ENCODE peak calls at places on chromosomes 13 and 19, in six cellular contexts. W is H1, H is HCT116, O is K562, Q is HepG2, I is GM12878. N is an unnamed sample.

GRCh38 chr19:4977299-4978174 is 8.6 kb downstream of the KDM4B start:
- DNase-seq in O (no peak), W (no peak), H (no peak), I (no peak), Q (no peak), N (peak)

GRCh38 chr19:39296055-39296645 is at the start of gene IFNL1:
- DNase-seq in H (no peak), W (no peak), Q (no peak), I (no peak), O (no peak), N (no peak)

GRCh38 chr19:17576758-17577532 is 21.5 kb downstream of the COLGALT1 start:
- DNase-seq in W (peak), O (peak), H (peak), I (no peak), Q (no peak), N (peak)

GRCh38 chr19:16594131-16594586 is 21.9 kb upstream of the SLC35E1 start:
- DNase-seq in I (no peak), H (no peak), W (no peak), O (no peak), Q (no peak), N (no peak)

GRCh38 chr19:46412983-46413261 is 442 bp downstream of the CCDC8 start:
- DNase-seq in W (no peak), O (peak), Q (no peak), H (no peak), I (no peak), N (no peak)

GRCh38 chr13:97189943-97190342 is 32.2 kb upstream of the MBNL2 start:
- DNase-seq in W (no peak), I (no peak), Q (no peak), O (no peak), H (no peak), N (no peak)

GRCh38 chr19:27779953-27780352 is 1433.0 kb downstream of the UQCRFS1 start:
- DNase-seq in W (no peak), I (no peak), H (no peak), O (no peak), Q (no peak), N (no peak)

GRCh38 chr13:28497143-28497876 is 2.4 kb upstream of the FLT1 start:
- DNase-seq in H (no peak), O (no peak), Q (no peak), I (no peak), W (no peak), N (no peak)

GRCh38 chr19:9309974-9310446 is 372 bp upstream of the ZNF699 start:
- DNase-seq in W (peak), Q (no peak), H (peak), O (peak), I (no peak), N (peak)

GRCh38 chr13:48583859-48584311 is 51.0 kb upstream of the RCBTB2 start:
- DNase-seq in Q (peak), O (no peak), I (no peak), W (no peak), H (no peak), N (no peak)

GRCh38 chr13:48590141-48590863 is 57.4 kb upstream of the RCBTB2 start:
- DNase-seq in O (no peak), I (no peak), W (no peak), H (no peak), Q (no peak), N (no peak)

GRCh38 chr13:48588120-48588519 is 55.2 kb upstream of the RCBTB2 start:
- DNase-seq in I (no peak), O (no peak), Q (no peak), H (no peak), W (no peak), N (no peak)

GRCh38 chr13:48585456-48585840 is 52.6 kb upstream of the RCBTB2 start:
- DNase-seq in I (no peak), O (no peak), Q (peak), W (no peak), H (peak), N (no peak)

GRCh38 chr13:48586591-48587103 is 53.8 kb upstream of the RCBTB2 start:
- DNase-seq in Q (no peak), H (no peak), I (no peak), O (peak), W (no peak), N (no peak)
- TF ChIP-seq ZNF274 in Q (no peak), H (no peak), I (no peak), O (no peak), W (no peak), N (no peak)

GRCh38 chr13:76397413-76397812 is 488.8 kb downstream of the KCTD12 start:
- DNase-seq in O (no peak), Q (no peak), W (no peak), I (no peak), H (no peak), N (no peak)
- TF ChIP-seq YY1 in O (no peak), Q (no peak), W (no peak), I (no peak), H (no peak), N (no peak)

GRCh38 chr13:49022472-49023144 is 46.9 kb downstream of the FNDC3A start:
- DNase-seq in W (no peak), H (no peak), O (no peak), Q (no peak), I (no peak), N (no peak)
- TF ChIP-seq ZNF274 in W (no peak), H (no peak), O (no peak), Q (no peak), I (no peak), N (no peak)

GRCh38 chr19:32828139-32828538 is 41.4 kb downstream of the SLC7A9 start:
- DNase-seq in Q (peak), I (no peak), W (no peak), O (no peak), H (no peak), N (no peak)
- TF ChIP-seq YY1 in Q (no peak), I (no peak), W (no peak), O (no peak), H (no peak), N (no peak)

GRCh38 chr13:93714171-93714570 is 487.6 kb downstream of the GPC6 start:
- DNase-seq in H (no peak), W (no peak), Q (no peak), I (no peak), O (no peak), N (no peak)
- TF ChIP-seq ZNF274 in H (no peak), W (no peak), Q (no peak), I (no peak), O (no peak), N (no peak)